ENCODE peak calls at places on chromosomes 16 and 17, in eight cellular contexts. X, U, A, L, P, R, K and T are unnamed samples.
A peak's percentile ranks its signal among the peaks of the same experiment; 100 is the strongest.

GRCh38 chr16:7518158-7518557 is 185.5 kb downstream of the RBFOX1 start:
- DNase-seq in P (no peak), X (no peak), L (no peak), U (no peak), A (no peak), K (no peak), R (no peak), T (peak; percentile 59)

GRCh38 chr16:89026121-89026612 is 49.2 kb upstream of the CBFA2T3 start:
- DNase-seq in P (no peak), A (no peak), L (peak; percentile 61), R (no peak), K (no peak), X (peak; percentile 28), U (peak; percentile 50), T (no peak)

GRCh38 chr17:79664925-79665738 is 54.3 kb upstream of the RBFOX3 start:
- DNase-seq in A (no peak), X (no peak), U (no peak), P (no peak), K (peak; percentile 74), L (no peak), R (peak; percentile 9), T (peak; percentile 62)

GRCh38 chr16:53507464-53508180 is 4.6 kb upstream of the AKTIP start:
- DNase-seq in U (no peak), L (no peak), A (no peak), P (no peak), R (no peak), X (no peak), K (no peak), T (no peak)

GRCh38 chr17:5706835-5707234 is 122.5 kb upstream of the NLRP1 start:
- DNase-seq in U (peak; percentile 69), A (peak; percentile 63), L (peak; percentile 55), P (peak; percentile 5), X (peak; percentile 49), K (peak; percentile 56), R (peak; percentile 62), T (no peak)

GRCh38 chr16:4261557-4262172 is 11.2 kb downstream of the TFAP4 start:
- DNase-seq in P (no peak), X (peak; percentile 14), U (peak; percentile 64), R (no peak), L (peak; percentile 12), K (peak; percentile 78), A (no peak), T (peak; percentile 85)

GRCh38 chr17:2952174-2952845 is 111.1 kb downstream of the OR1D5 start:
- DNase-seq in P (no peak), A (no peak), U (no peak), K (no peak), X (no peak), R (no peak), L (no peak), T (no peak)

GRCh38 chr17:43778337-43779144 is at the start of gene DUSP3:
- DNase-seq in R (peak; percentile 85), A (peak; percentile 85), X (peak; percentile 71), L (peak; percentile 63), P (peak; percentile 84), K (peak; percentile 97), U (peak; percentile 76), T (peak; percentile 98)

GRCh38 chr16:73949574-73950348 is 346.9 kb upstream of the PSMD7 start:
- DNase-seq in P (peak; percentile 70), R (no peak), A (no peak), K (no peak), U (no peak), L (no peak), X (no peak), T (no peak)

GRCh38 chr17:41322264-41322902 is 6.9 kb upstream of the KRTAP17-1 start:
- DNase-seq in P (peak; percentile 30), R (no peak), L (no peak), U (no peak), A (peak; percentile 21), K (peak; percentile 50), X (no peak), T (no peak)

GRCh38 chr17:37570527-37571093 is 38.6 kb downstream of the SYNRG start:
- DNase-seq in K (peak; percentile 79), U (peak; percentile 24), R (no peak), A (no peak), P (peak; percentile 68), X (no peak), L (peak; percentile 11), T (peak; percentile 40)

GRCh38 chr16:17316005-17316404 is 154.8 kb downstream of the XYLT1 start:
- DNase-seq in A (no peak), U (no peak), P (no peak), L (no peak), K (no peak), X (no peak), R (no peak), T (no peak)

GRCh38 chr16:89286096-89286495 is 68.6 kb downstream of the ZNF778 start:
- DNase-seq in P (no peak), R (no peak), K (no peak), L (no peak), U (no peak), A (no peak), X (no peak), T (no peak)

GRCh38 chr16:85480727-85481101 is 132.4 kb upstream of the GSE1 start:
- DNase-seq in X (no peak), U (no peak), L (no peak), P (no peak), R (no peak), A (no peak), K (no peak), T (no peak)

GRCh38 chr16:74770826-74771526 is 3.6 kb downstream of the FA2H start:
- DNase-seq in U (no peak), L (no peak), P (no peak), X (no peak), A (no peak), R (no peak), K (no peak), T (no peak)

GRCh38 chr17:2939714-2940351 is 123.6 kb downstream of the OR1D5 start:
- DNase-seq in R (peak; percentile 84), K (no peak), L (no peak), A (no peak), X (no peak), P (no peak), U (no peak), T (peak; percentile 76)

GRCh38 chr17:6627019-6627418 is 13.5 kb downstream of the KIAA0753 start:
- DNase-seq in A (no peak), K (no peak), L (no peak), P (no peak), X (no peak), R (no peak), U (no peak), T (no peak)

GRCh38 chr17:1972429-1973160 is 52.5 kb downstream of the RTN4RL1 start:
- DNase-seq in U (peak; percentile 10), L (no peak), K (no peak), A (no peak), X (no peak), P (no peak), R (no peak), T (no peak)

GRCh38 chr16:28204622-28205021 is 7.1 kb downstream of the XPO6 start:
- DNase-seq in X (no peak), R (no peak), K (no peak), A (no peak), L (no peak), U (no peak), P (no peak), T (no peak)

GRCh38 chr16:54285414-54286066 is 1.0 kb downstream of the IRX3 start:
- DNase-seq in L (no peak), R (peak; percentile 39), P (no peak), X (no peak), A (no peak), U (no peak), K (peak; percentile 80), T (peak; percentile 81)

GRCh38 chr16:10617662-10618420 is 37.4 kb upstream of the EMP2 start:
- DNase-seq in L (no peak), X (no peak), K (no peak), P (no peak), A (no peak), U (no peak), R (no peak), T (no peak)

GRCh38 chr16:78704421-78704820 is 605.0 kb downstream of the WWOX start:
- DNase-seq in R (no peak), L (no peak), P (no peak), X (no peak), K (no peak), A (no peak), U (no peak), T (no peak)

GRCh38 chr16:22282254-22282892 is 14.8 kb upstream of the POLR3E start:
- DNase-seq in P (no peak), A (no peak), U (no peak), K (no peak), X (no peak), L (no peak), R (no peak), T (no peak)

GRCh38 chr16:10662212-10662611 is 32.5 kb downstream of the TEKT5 start:
- DNase-seq in L (no peak), R (no peak), P (no peak), K (no peak), A (no peak), X (no peak), U (no peak), T (no peak)

GRCh38 chr17:50830298-50830697 is 5.1 kb upstream of the WFIKKN2 start:
- DNase-seq in L (no peak), X (no peak), P (no peak), K (no peak), A (no peak), R (no peak), U (no peak), T (no peak)

GRCh38 chr16:11167581-11167980 is 88.4 kb downstream of the SOCS1 start:
- DNase-seq in R (no peak), K (no peak), P (no peak), U (no peak), A (no peak), L (no peak), X (no peak), T (no peak)

GRCh38 chr16:17568239-17568638 is 97.5 kb upstream of the XYLT1 start:
- DNase-seq in A (no peak), R (no peak), U (no peak), P (no peak), L (no peak), K (no peak), X (no peak), T (no peak)